ENCODE peak calls at places on chromosomes 7 and 10, in eight cellular contexts. K is Panc1, O is body of pancreas, Z is dorsolateral prefrontal cortex, M is PC-3, J is Peyer's patch, Q is pancreas, G is uterus. R is an unnamed sample. For H3K27me3, the result is how much of the 10 kb centered on the place peaks cover.

GRCh38 chr7:95132500-95132899 is 191.8 kb downstream of the PON1 start:
- DNase-seq in J (no peak), O (no peak), Q (no peak), G (no peak), M (no peak), Z (no peak), K (no peak), R (no peak)

GRCh38 chr10:99612167-99612831 is 7.9 kb downstream of the SLC25A28 start:
- DNase-seq in J (no peak), K (peak), M (peak), Z (no peak), O (peak), G (peak), Q (no peak), R (no peak)

GRCh38 chr10:108424656-108425055 is 1260.2 kb upstream of the SORCS1 start:
- DNase-seq in M (peak), G (no peak), Q (no peak), Z (no peak), K (no peak), J (no peak), O (no peak), R (no peak)

GRCh38 chr10:3400368-3400767 is 227.8 kb upstream of the PITRM1 start:
- DNase-seq in Q (no peak), J (no peak), O (no peak), M (no peak), K (no peak), Z (no peak), G (no peak), R (no peak)

GRCh38 chr7:89023902-89024301 is 228.4 kb upstream of the TEX47 start:
- DNase-seq in Z (no peak), O (no peak), G (no peak), K (no peak), Q (no peak), M (no peak), J (no peak), R (no peak)

GRCh38 chr7:378041-378420 is 88.1 kb downstream of the FOXL3 start:
- DNase-seq in K (no peak), Q (no peak), G (no peak), O (peak), Z (peak), M (no peak), J (no peak), R (no peak)

GRCh38 chr7:97094531-97094930 is 23.0 kb upstream of the SDHAF3 start:
- DNase-seq in K (no peak), M (no peak), O (no peak), G (no peak), Q (no peak), J (no peak), Z (no peak), R (no peak)

GRCh38 chr10:17616403-17617030 is 657 bp downstream of the HACD1 start:
- DNase-seq in O (peak), Z (peak), Q (peak), K (no peak), J (peak), G (peak), M (peak), R (peak)

GRCh38 chr10:112565434-112566053 is 118.5 kb downstream of the VTI1A start:
- DNase-seq in Q (no peak), Z (no peak), O (peak), J (no peak), K (peak), G (peak), M (peak), R (no peak)

GRCh38 chr10:46523119-46523880 is 33.2 kb downstream of the GPRIN2 start:
- DNase-seq in G (peak), Q (peak), O (no peak), M (peak), J (no peak), K (no peak), Z (peak), R (no peak)

GRCh38 chr10:71799785-71800453 is 26.6 kb upstream of the VSIR start:
- DNase-seq in Z (no peak), G (no peak), K (no peak), O (peak), Q (no peak), J (no peak), M (no peak), R (no peak)

GRCh38 chr7:152511736-152512135 is 75.9 kb upstream of the KMT2C start:
- DNase-seq in G (no peak), O (no peak), Z (no peak), K (no peak), M (no peak), J (no peak), Q (no peak), R (no peak)

GRCh38 chr7:149811831-149812490 is 26.2 kb upstream of the ZNF862 start:
- DNase-seq in J (no peak), Q (peak), K (no peak), M (no peak), Z (no peak), G (no peak), O (no peak), R (no peak)

GRCh38 chr7:149809215-149809614 is 29.0 kb upstream of the ZNF862 start:
- DNase-seq in K (no peak), O (peak), Z (no peak), M (no peak), J (no peak), G (no peak), Q (no peak), R (no peak)

GRCh38 chr7:149813254-149814035 is 24.7 kb upstream of the ZNF862 start:
- DNase-seq in J (no peak), K (no peak), Z (no peak), Q (peak), O (no peak), G (no peak), M (no peak), R (no peak)

GRCh38 chr7:149808311-149808710 is 29.9 kb upstream of the ZNF862 start:
- DNase-seq in M (no peak), Q (no peak), J (no peak), G (no peak), O (no peak), Z (no peak), K (no peak), R (no peak)

DNA sequence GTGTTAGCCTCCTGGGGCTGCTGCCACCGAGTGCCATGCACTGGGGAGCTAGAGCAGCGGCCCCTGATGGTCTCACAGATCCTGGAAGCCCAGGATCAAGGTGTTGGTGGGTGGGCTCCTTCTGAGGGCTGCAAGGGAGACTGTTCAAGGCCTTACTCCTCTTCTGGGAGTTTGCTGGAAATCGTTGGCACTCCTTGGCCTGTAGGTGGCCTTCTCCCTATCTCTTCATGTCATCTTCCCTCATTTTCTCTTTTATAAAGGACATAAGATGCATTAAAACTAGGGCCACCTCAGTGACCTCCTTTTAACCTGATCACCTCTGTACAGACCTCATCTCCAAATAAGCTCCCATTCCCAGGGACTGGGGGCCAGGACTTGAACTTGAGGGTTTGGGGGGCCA is 27.0 kb upstream of the ZNF862 start:
- DNase-seq in G (no peak), Q (peak), J (no peak), M (no peak), K (no peak), Z (no peak), O (no peak), R (no peak)
- TF ChIP-seq CTCF in G (no peak), Q (no peak), J (no peak), M (peak), K (peak), Z (no peak), O (no peak), R (no peak)

DNA sequence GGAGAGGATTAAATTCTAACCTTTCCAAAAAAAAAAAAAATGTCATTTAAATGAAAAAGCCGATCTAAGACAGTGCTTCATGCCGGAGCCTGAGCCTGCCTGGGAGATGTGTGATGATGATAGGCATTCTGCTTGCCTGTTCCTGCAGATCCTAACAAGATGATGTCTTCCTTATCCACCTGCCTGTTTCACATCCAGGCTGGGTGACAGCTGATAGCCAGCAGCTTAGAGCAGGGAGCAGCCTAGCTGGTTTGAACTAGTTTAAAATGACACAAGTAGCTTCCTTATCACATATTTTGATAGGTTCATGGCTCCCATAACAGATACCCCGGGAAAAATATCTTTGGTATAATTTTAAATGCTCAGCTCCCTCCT is 96.7 kb upstream of the FGFR2 start:
- DNase-seq in M (no peak), K (no peak), Z (no peak), O (no peak), G (no peak), Q (no peak), J (no peak), R (no peak)
- H3K27ac ChIP-seq in M (no peak), K (no peak), Z (no peak), O (no peak), G (no peak), Q (no peak), J (no peak), R (no peak)

GRCh38 chr10:102408728-102409603 is 9.6 kb downstream of the PSD start:
- DNase-seq in K (no peak), M (no peak), Z (no peak), Q (peak), G (peak), O (peak), J (peak), R (peak)
- H3K27me3 ChIP-seq in K (under half), M (under half), Z (under half), Q (under half), G (under half), O (under half), J (under half), R (under half)

GRCh38 chr7:123916240-123916724 is 8.8 kb upstream of the SPAM1 start:
- DNase-seq in O (no peak), J (no peak), M (peak), G (no peak), Q (no peak), Z (no peak), K (no peak), R (no peak)
- TF ChIP-seq CTCF in O (peak), J (peak), M (peak), G (no peak), Q (no peak), Z (no peak), K (peak), R (no peak)

DNA sequence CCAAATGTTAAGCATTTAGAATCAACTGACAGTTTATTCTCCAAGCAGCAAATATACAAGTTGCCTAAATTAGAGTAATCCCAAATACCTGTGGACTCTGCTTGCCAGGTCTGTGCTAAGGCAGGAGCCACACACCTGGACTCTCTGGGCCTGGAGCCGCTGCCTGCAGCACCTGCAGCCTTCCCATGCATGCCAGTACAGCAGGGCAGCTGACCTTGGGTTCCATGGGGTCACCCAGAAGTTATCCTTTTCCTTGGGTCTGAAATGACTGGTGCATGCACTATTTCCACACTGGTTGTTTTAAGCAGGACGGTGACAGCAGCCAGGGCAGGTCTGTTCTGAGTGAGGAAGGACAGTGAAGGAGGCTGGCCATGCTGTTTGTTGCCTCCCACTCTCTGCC is 573.2 kb downstream of the GLRX3 start:
- DNase-seq in O (peak), J (no peak), Q (peak), K (no peak), G (no peak), Z (no peak), M (no peak), R (no peak)
- H3K27ac ChIP-seq in O (no peak), J (no peak), Q (no peak), K (no peak), G (no peak), Z (no peak), M (no peak), R (no peak)

R was measured in CD4-positive, alpha-beta T cell.